ENCODE peak calls at places on chromosomes 7 and 10, in six cellular contexts. T is osteocyte, K is EL, B is NCI-H69, F is endothelial cell, H is NCI-H2171 treated with DMSO at 0.1 percent for 48 hours. U is an unnamed sample.

GRCh38 chr10:61554925-61555324 is 101.7 kb upstream of the TMEM26 start:
- DNase-seq in H (no peak), B (no peak), T (no peak), F (no peak), K (no peak), U (no peak)

GRCh38 chr10:132826524-132827422 is 40.8 kb upstream of the NKX6-2 start:
- DNase-seq in T (no peak), K (no peak), H (no peak), F (no peak), B (no peak), U (no peak)

GRCh38 chr10:3442451-3442990 is 269.9 kb upstream of the PITRM1 start:
- DNase-seq in T (no peak), B (no peak), K (no peak), H (no peak), F (no peak), U (no peak)

GRCh38 chr7:36677769-36678435 is 46.4 kb downstream of the AOAH start:
- DNase-seq in F (no peak), T (no peak), K (no peak), B (no peak), H (no peak), U (no peak)

GRCh38 chr7:91064938-91065337 is 199.3 kb upstream of the FZD1 start:
- DNase-seq in T (no peak), K (no peak), F (no peak), B (no peak), H (no peak), U (no peak)

GRCh38 chr10:5640501-5640900 is 25.9 kb downstream of the ASB13 start:
- DNase-seq in H (no peak), F (no peak), T (no peak), K (no peak), B (no peak), U (no peak)

GRCh38 chr10:44186150-44186549 is 198.7 kb downstream of the CXCL12 start:
- DNase-seq in K (no peak), B (no peak), T (no peak), H (no peak), F (no peak), U (no peak)

GRCh38 chr10:89332092-89332633 is 4.4 kb downstream of the IFIT3 start:
- DNase-seq in B (no peak), H (no peak), F (no peak), T (no peak), K (peak; percentile 80), U (no peak)

GRCh38 chr10:127877116-127877515 is 15.6 kb downstream of the CLRN3 start:
- DNase-seq in B (no peak), H (no peak), T (peak; percentile 27), F (no peak), K (no peak), U (no peak)

GRCh38 chr10:78115135-78115853 is 81.6 kb downstream of the RPS24 start:
- DNase-seq in H (no peak), B (no peak), K (no peak), F (no peak), T (no peak), U (no peak)

GRCh38 chr10:132886211-132887099 is 55.9 kb downstream of the CFAP46 start:
- DNase-seq in K (no peak), H (no peak), F (no peak), T (no peak), B (no peak), U (no peak)

GRCh38 chr10:778626-779330 is 89.3 kb upstream of the DIP2C start:
- DNase-seq in B (no peak), T (no peak), H (no peak), F (no peak), K (no peak), U (no peak)

GRCh38 chr10:117197189-117197588 is at the start of gene KCNK18:
- DNase-seq in F (no peak), K (no peak), B (no peak), H (no peak), T (no peak), U (no peak)

GRCh38 chr10:12130237-12130872 is 878 bp downstream of the SEC61A2 start:
- DNase-seq in F (peak; percentile 36), K (peak; percentile 78), H (peak; percentile 46), T (no peak), B (peak; percentile 70), U (peak; percentile 55)

GRCh38 chr10:72557362-72557761 is 68.5 kb downstream of the MICU1 start:
- DNase-seq in B (no peak), T (no peak), H (no peak), F (no peak), K (peak; percentile 40), U (no peak)

GRCh38 chr10:30184397-30185033 is 125.1 kb upstream of the JCAD start:
- DNase-seq in T (no peak), B (no peak), H (no peak), F (no peak), K (no peak), U (no peak)

GRCh38 chr7:52959336-52959735 is 76.1 kb upstream of the POM121L12 start:
- DNase-seq in B (no peak), F (no peak), T (no peak), K (no peak), H (no peak), U (no peak)

GRCh38 chr7:27139335-27140107 is 4.0 kb downstream of the HOXA5 start:
- DNase-seq in F (peak; percentile 38), K (no peak), B (no peak), H (no peak), T (no peak), U (no peak)

GRCh38 chr7:86643478-86644281 is at the start of gene GRM3:
- DNase-seq in T (no peak), K (no peak), H (no peak), B (peak; percentile 66), F (peak; percentile 59), U (no peak)

GRCh38 chr7:137074386-137075030 is 206.1 kb downstream of the CHRM2 start:
- DNase-seq in H (no peak), K (peak; percentile 63), B (no peak), F (no peak), T (no peak), U (no peak)

GRCh38 chr10:6588082-6588481 is 8.0 kb upstream of the PRKCQ start:
- DNase-seq in T (no peak), K (no peak), F (no peak), B (no peak), H (no peak), U (no peak)

GRCh38 chr7:121088870-121089269 is 100.4 kb downstream of the CPED1 start:
- DNase-seq in F (no peak), H (no peak), K (no peak), T (no peak), B (no peak), U (no peak)

GRCh38 chr7:7408001-7408770 is 127.5 kb downstream of the COL28A1 start:
- DNase-seq in K (no peak), B (peak; percentile 14), T (no peak), F (no peak), H (no peak), U (no peak)

GRCh38 chr10:101140084-101140949 is 9.2 kb downstream of the TLX1 start:
- DNase-seq in H (no peak), F (no peak), K (no peak), T (no peak), B (no peak), U (no peak)

GRCh38 chr7:13327669-13328068 is 640.2 kb downstream of the ARL4A start:
- DNase-seq in T (no peak), K (no peak), F (no peak), B (peak; percentile 72), H (no peak), U (no peak)

GRCh38 chr7:71829499-71829898 is 582.6 kb downstream of the CALN1 start:
- DNase-seq in K (no peak), H (no peak), F (no peak), B (peak; percentile 91), T (no peak), U (no peak)

GRCh38 chr7:45028920-45029344 is 28.9 kb downstream of the CCM2 start:
- DNase-seq in K (no peak), B (no peak), F (no peak), T (no peak), H (no peak), U (no peak)

GRCh38 chr10:63412304-63412703 is 53.5 kb downstream of the JMJD1C start:
- DNase-seq in B (no peak), F (no peak), T (no peak), H (no peak), K (no peak), U (no peak)

GRCh38 chr10:61822781-61823230 is 78.7 kb upstream of the ARID5B start:
- DNase-seq in H (no peak), F (no peak), K (peak; percentile 67), T (no peak), B (no peak), U (no peak)

GRCh38 chr10:43594944-43595589 is 11.2 kb upstream of the ZNF485 start:
- DNase-seq in H (no peak), F (no peak), B (no peak), K (peak; percentile 46), T (peak; percentile 73), U (no peak)

GRCh38 chr10:72277996-72278667 is 4.4 kb downstream of the DDIT4 start:
- DNase-seq in F (no peak), H (no peak), B (peak; percentile 24), K (no peak), T (no peak), U (no peak)

GRCh38 chr10:14838582-14839304 is 637 bp downstream of the HSPA14 start:
- DNase-seq in T (no peak), F (peak; percentile 64), B (peak; percentile 34), K (peak; percentile 24), H (no peak), U (peak; percentile 74)

GRCh38 chr10:18713077-18713476 is 53.8 kb downstream of the ARL5B start:
- DNase-seq in H (no peak), B (no peak), K (peak; percentile 78), T (no peak), F (no peak), U (no peak)

GRCh38 chr10:20853276-20853675 is 43.8 kb downstream of the NEBL start:
- DNase-seq in K (no peak), F (no peak), B (no peak), H (no peak), T (no peak), U (no peak)

GRCh38 chr7:3461923-3462322 is 160.9 kb downstream of the SDK1 start:
- DNase-seq in K (no peak), T (no peak), H (no peak), B (no peak), F (no peak), U (no peak)

GRCh38 chr7:122014697-122015096 is 129.4 kb downstream of the AASS start:
- DNase-seq in F (no peak), T (no peak), B (no peak), K (no peak), H (no peak), U (no peak)

GRCh38 chr10:94133239-94133638 is 139.5 kb downstream of the PLCE1 start:
- DNase-seq in H (no peak), T (no peak), F (no peak), B (no peak), K (peak; percentile 60), U (no peak)

U was measured in H1.